ENCODE peak calls at places on chromosomes 5 and 9, in nine cellular contexts. G, E, W, T, C, D, I, B and X are unnamed samples. For H3K27me3, the result is how much of the 10 kb centered on the place peaks cover.

GRCh38 chr9:99026271-99026955 is 78.5 kb upstream of the TGFBR1 start:
- DNase-seq in D (no peak), C (no peak), I (no peak), W (no peak), T (no peak), B (no peak), E (no peak), G (no peak), X (no peak)

GRCh38 chr9:114387678-114388431 is at the start of gene AKNA:
- DNase-seq in C (peak), B (peak), W (peak), G (peak), E (peak), T (peak), D (peak), I (peak), X (peak)

GRCh38 chr9:26043431-26043830 is 365.2 kb upstream of the TUSC1 start:
- DNase-seq in B (no peak), T (no peak), C (no peak), W (no peak), I (no peak), G (no peak), D (no peak), E (no peak), X (no peak)

GRCh38 chr5:57681942-57682341 is 199.3 kb upstream of the ACTBL2 start:
- DNase-seq in C (no peak), I (no peak), T (no peak), W (no peak), G (no peak), D (no peak), B (peak), E (no peak), X (peak)

GRCh38 chr5:171571663-171572062 is 152.2 kb downstream of the FGF18 start:
- DNase-seq in C (no peak), T (no peak), D (no peak), G (no peak), W (no peak), E (no peak), I (no peak), B (peak), X (peak)

GRCh38 chr5:1385395-1386273 is 40.7 kb upstream of the CLPTM1L start:
- DNase-seq in W (peak), I (peak), D (peak), B (peak), T (peak), E (peak), G (peak), C (peak), X (no peak)

GRCh38 chr9:68555416-68555815 is 14.7 kb upstream of the TMEM252 start:
- DNase-seq in E (no peak), G (no peak), D (no peak), C (no peak), B (no peak), W (no peak), I (no peak), T (no peak), X (no peak)

GRCh38 chr5:71978216-71978615 is 129.1 kb upstream of the MAP1B start:
- DNase-seq in I (no peak), E (no peak), W (no peak), G (no peak), B (no peak), D (no peak), C (no peak), T (no peak), X (no peak)

GRCh38 chr9:117074782-117075510 is 339.9 kb downstream of the ASTN2 start:
- DNase-seq in E (no peak), B (no peak), D (no peak), C (no peak), G (no peak), W (no peak), I (peak), T (no peak), X (peak)

DNA sequence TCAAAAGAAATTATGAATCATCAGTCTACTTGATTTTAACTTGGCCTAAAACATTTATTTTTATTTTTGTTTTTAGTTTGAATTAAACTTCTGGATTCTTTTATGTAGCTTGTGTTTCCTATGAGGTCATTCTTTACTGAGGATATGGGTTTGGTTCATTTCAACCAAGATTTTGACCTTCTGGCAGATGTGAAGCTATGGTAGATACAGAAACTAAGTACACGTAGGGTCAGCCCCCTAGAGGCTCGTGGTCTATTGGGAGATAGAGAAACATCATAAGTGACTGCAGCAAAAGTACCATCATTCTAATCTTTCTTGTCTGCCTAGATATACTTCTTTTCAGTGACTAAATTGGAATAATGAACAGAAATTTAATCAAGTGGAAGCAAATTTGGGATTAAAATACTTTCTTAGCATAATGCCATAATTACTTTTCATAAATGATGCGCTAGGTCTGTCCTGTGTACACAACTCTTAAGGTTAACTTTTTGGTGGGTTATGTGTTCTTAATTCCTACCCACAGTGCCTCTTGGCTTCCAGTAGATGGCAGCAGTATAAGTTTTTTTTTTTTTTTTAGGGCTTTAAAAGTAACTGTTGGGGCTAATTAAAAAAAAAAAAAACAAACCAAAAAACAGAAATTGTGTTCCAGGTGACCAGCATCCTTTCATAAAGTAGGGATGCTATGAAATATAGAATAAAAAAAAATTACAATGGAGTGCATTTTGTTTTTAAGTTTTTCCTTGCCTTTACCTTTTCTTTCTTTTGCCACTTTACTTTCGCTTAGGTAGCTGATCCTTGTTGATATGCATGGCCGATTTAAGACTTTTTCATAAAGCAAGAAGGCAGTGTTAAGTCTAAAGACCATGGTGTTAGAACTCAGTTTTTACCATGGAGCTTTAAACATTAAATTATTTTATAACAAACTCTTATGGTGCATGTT is 49.9 kb downstream of the LRRTM2 start:
- DNase-seq in C (no peak), T (no peak), G (no peak), D (no peak), W (no peak), I (peak), E (no peak), B (peak), X (no peak)
- TF ChIP-seq CTCF in C (peak), T (peak), G (peak), D (no peak), W (peak), I (peak), E (peak), B (peak), X (peak)

DNA sequence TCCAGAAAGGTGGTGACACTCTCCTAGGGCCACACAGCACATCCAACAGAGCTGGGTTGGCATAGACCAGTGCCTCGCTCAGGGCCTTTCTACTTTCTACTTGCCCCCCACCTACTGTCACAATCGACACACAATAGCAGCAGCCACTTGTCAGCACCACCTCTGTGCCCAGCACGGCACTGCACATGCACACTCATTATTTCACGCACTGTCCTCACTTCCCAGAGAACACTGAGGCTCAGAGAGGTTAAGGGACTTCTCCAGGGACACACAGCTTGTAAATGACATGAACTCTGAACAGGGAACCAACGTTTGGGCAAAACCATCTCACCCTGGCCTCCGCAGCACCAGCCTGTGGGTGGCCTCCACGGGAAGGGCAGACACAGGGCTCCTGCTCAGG is 70.9 kb upstream of the STXBP1 start:
- DNase-seq in B (no peak), T (no peak), I (no peak), E (no peak), C (no peak), D (no peak), G (no peak), W (no peak), X (no peak)
- H3K27ac ChIP-seq in B (peak), T (no peak), I (no peak), E (peak), C (peak), D (peak), G (no peak), W (no peak), X (peak)

DNA sequence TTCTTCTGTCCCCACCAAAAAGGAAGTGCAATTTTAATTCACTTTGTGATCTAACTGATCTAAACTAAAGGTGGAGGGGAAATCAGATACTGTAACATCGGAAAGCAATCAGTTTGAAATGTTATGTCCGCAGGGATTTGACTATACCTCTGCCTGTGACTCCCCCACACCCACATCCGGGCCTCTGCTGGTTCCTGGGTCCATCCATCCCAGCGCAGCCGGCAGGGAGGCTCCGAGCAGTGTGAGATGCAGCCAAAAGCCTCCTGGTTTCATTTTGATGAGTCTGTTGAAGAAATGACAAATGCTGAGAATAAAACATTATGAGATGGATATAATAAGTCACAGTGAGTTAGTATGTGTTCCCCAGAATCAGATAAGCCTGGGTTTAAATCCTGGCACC is 8.6 kb downstream of the FSTL4 start:
- DNase-seq in D (no peak), W (no peak), C (no peak), I (no peak), B (no peak), E (no peak), T (no peak), G (no peak), X (no peak)
- H3K27me3 ChIP-seq in D (under half), W (under half), C (under half), I (under half), B (under half), E (under half), T (under half), G (under half), X (under half)

GRCh38 chr9:71812385-71812784 is 44.1 kb upstream of the CEMIP2 start:
- DNase-seq in B (peak), T (no peak), G (no peak), D (no peak), I (no peak), W (peak), C (peak), E (no peak), X (no peak)
- TF ChIP-seq CTCF in B (peak), T (no peak), G (no peak), D (no peak), I (peak), W (peak), C (no peak), E (no peak), X (no peak)

GRCh38 chr5:30347858-30348257 is 845.6 kb upstream of the CDH6 start:
- DNase-seq in B (no peak), D (no peak), W (no peak), T (no peak), E (no peak), I (no peak), C (no peak), G (no peak), X (no peak)

GRCh38 chr5:30341492-30341891 is 852.0 kb upstream of the CDH6 start:
- DNase-seq in T (no peak), W (no peak), B (no peak), E (no peak), I (no peak), C (no peak), G (no peak), D (no peak), X (no peak)

DNA sequence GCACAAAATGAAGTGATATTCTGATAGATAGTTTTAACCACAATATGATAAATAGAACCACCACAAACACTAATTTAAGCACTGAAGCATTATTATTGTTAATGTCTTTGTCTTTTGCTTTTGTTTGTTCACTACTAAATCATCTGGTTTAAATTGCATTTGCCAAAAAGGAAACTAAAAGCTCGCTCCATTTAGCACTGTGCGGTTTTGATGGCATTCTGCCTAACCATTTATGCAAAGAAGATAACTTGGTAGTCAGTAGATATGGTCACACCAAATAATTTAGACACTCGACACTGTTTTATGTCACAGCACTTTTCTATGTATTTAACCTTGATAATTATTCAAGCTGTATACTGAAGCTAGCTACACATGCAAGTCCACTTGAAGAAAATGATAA is 849.8 kb upstream of the CDH6 start:
- DNase-seq in I (no peak), T (no peak), C (no peak), B (no peak), E (no peak), G (no peak), W (no peak), D (no peak), X (no peak)
- H3K27ac ChIP-seq in I (no peak), T (no peak), C (no peak), B (no peak), E (no peak), G (no peak), W (no peak), D (no peak), X (no peak)

GRCh38 chr5:169876376-169876775 is 103.9 kb downstream of the INSYN2B start:
- DNase-seq in W (no peak), E (no peak), I (no peak), C (no peak), G (no peak), D (no peak), B (peak), T (no peak), X (peak)

GRCh38 chr5:169875091-169875727 is 105.1 kb downstream of the INSYN2B start:
- DNase-seq in C (no peak), E (no peak), D (peak), I (no peak), W (no peak), G (no peak), B (peak), T (no peak), X (no peak)

GRCh38 chr5:169873642-169874041 is 106.7 kb downstream of the INSYN2B start:
- DNase-seq in B (peak), E (no peak), I (no peak), G (no peak), C (peak), T (no peak), W (peak), D (no peak), X (no peak)

GRCh38 chr5:169871816-169872215 is 108.5 kb downstream of the INSYN2B start:
- DNase-seq in W (no peak), G (no peak), E (no peak), B (no peak), D (no peak), T (no peak), I (no peak), C (no peak), X (no peak)

GRCh38 chr5:169874626-169875025 is 105.7 kb downstream of the INSYN2B start:
- DNase-seq in T (no peak), I (no peak), D (no peak), C (no peak), B (no peak), G (no peak), W (no peak), E (no peak), X (no peak)
- H3K27me3 ChIP-seq in T (under half), I (under half), D (under half), C (under half), B (under half), G (under half), W (under half), E (under half), X (under half)

DNA sequence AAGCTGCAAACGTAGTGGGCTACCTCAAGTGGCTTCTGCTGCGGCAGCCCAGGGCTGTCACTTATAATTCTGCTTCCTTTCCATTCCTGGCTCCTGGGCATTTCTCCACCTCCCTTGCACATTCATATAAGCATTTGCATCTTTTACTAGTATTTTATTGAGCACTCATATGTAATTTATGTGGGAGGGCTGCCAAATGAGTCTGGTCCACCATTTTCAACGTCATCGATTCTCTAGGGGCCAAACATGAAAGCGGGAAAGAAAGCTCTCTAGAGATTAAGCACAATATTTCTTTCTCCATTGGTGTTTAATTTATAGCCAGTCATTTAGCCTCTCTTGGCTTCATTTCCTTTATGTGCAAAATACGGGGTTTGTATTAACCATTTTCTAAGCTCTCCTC is 183.7 kb downstream of the ROR2 start:
- DNase-seq in G (no peak), W (no peak), T (no peak), B (no peak), I (no peak), C (no peak), D (no peak), E (no peak), X (no peak)
- TF ChIP-seq CTCF in G (no peak), W (no peak), T (no peak), B (no peak), I (no peak), C (no peak), D (no peak), E (no peak), X (no peak)